ENCODE peak calls at places on chromosomes 16 and 17, in seven cellular contexts. Z is activated B cell treated with CpG ODN at 0.5 μM for 24 hours, A is AG04450, C is lower leg skin, D is H1, U is A549, B is esophagus squamous epithelium. P is an unnamed sample.

GRCh38 chr17:77736721-77737120 is 221.8 kb upstream of the TNRC6C start:
- DNase-seq in Z (no peak), A (no peak), C (no peak), D (no peak), U (no peak), B (no peak), P (no peak)

GRCh38 chr17:35879748-35880654 is at the start of gene CCL5:
- DNase-seq in Z (peak; percentile 19), A (no peak), C (no peak), D (no peak), U (no peak), B (no peak), P (no peak)

GRCh38 chr16:89256651-89257254 is 39.2 kb downstream of the ZNF778 start:
- DNase-seq in Z (peak; percentile 34), A (no peak), C (no peak), D (peak; percentile 84), U (no peak), B (no peak), P (no peak)

GRCh38 chr17:20095366-20096080 is 86.4 kb downstream of the SPECC1 start:
- DNase-seq in Z (no peak), A (no peak), C (peak; percentile 62), D (no peak), U (peak; percentile 65), B (no peak), P (peak; percentile 24)

GRCh38 chr17:77287432-77288068 is 146.8 kb downstream of the SEC14L1 start:
- DNase-seq in Z (no peak), A (peak; percentile 63), C (no peak), D (no peak), U (peak; percentile 95), B (no peak), P (no peak)

GRCh38 chr17:81665205-81666091 is 957 bp downstream of the OXLD1 start:
- DNase-seq in Z (no peak), A (no peak), C (no peak), D (no peak), U (peak; percentile 61), B (no peak), P (no peak)

GRCh38 chr17:79242873-79243602 is 168.4 kb downstream of the ENGASE start:
- DNase-seq in Z (no peak), A (no peak), C (no peak), D (no peak), U (no peak), B (no peak), P (no peak)

GRCh38 chr16:86931410-86931941 is 353.1 kb downstream of the FOXL1 start:
- DNase-seq in Z (no peak), A (peak; percentile 69), C (no peak), D (no peak), U (no peak), B (no peak), P (no peak)

GRCh38 chr17:7716901-7717755 is at the start of gene DNAH2:
- DNase-seq in Z (peak; percentile 43), A (peak; percentile 82), C (peak; percentile 56), D (peak; percentile 96), U (peak; percentile 93), B (no peak), P (peak; percentile 84)

GRCh38 chr17:5832886-5833285 is 237.3 kb upstream of the WSCD1 start:
- DNase-seq in Z (no peak), A (peak; percentile 39), C (no peak), D (no peak), U (peak; percentile 62), B (no peak), P (no peak)

DNA sequence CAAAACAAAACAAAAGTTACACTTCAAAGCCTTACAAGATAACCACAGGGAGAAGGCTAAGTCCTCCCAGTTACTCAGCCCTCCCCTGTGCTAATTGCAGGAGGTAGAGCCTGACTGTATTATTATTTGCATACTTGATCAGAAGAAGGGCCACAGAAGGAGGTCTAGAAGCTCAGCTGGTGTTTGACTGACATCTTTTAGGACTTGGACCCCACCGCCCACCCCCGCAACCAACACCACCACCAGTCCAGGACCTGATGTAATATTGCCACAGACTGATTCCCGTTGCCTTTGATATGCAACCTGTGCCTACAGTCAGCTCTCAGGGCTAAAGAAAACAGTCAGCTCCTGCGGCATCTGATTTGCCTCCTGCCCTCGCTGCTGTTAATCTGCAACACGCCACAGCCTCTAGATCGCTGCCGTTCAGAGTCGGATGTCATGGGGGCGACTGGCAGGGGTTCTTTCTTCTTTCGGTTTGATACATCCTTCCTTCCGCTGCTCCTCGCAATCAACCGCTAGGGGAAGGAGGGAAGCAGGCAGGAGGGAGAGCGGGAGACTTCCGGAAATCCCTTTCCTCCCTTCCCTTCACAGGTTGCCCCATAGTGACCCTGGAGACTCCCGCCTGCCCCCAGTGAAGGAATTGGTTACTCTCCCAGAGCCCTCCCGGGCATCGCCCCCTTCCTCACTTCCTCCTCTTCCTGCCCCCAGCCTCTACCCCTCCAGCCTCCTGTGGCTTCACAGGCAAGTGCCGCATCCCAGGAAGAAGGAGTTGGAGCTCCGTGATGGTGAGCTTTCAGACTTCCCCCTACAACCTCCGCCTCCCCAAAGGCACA is 90.5 kb upstream of the SOX9 start:
- DNase-seq in Z (no peak), A (peak; percentile 10), C (peak; percentile 19), D (peak; percentile 75), U (peak; percentile 82), B (no peak), P (peak; percentile 11)
- TF ChIP-seq CTCF in Z (no peak), A (peak; percentile 77), C (no peak), D (peak; percentile 24), U (peak; percentile 45), B (peak; percentile 16), P (peak; percentile 53)

GRCh38 chr16:3999479-3999868 is 116.8 kb downstream of the ADCY9 start:
- DNase-seq in Z (no peak), A (peak; percentile 46), C (no peak), D (no peak), U (peak; percentile 29), B (no peak), P (no peak)
- TF ChIP-seq CTCF in Z (no peak), A (no peak), C (no peak), D (no peak), U (no peak), B (no peak), P (no peak)

DNA sequence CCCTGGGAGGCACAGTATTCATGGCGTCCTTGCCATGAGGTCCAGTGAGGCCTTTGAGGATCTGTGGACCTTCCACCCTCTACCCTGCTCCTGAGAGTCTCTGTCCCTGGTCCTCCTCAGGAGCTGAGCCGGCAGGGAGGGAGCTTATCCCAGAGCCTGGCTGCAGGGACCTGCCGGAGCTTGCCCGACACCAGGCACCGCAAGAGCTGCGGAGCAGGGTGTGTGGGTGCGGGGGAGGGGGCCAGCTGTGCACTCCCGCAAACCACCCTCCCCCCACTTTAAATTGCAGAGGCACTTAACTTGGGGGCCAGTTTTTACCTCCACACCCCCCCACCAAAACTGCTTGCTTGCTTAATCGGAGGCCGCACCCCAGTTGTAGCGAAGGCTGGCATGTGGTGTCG is 609 bp upstream of the ZNF750 start:
- DNase-seq in Z (no peak), A (no peak), C (no peak), D (no peak), U (no peak), B (no peak), P (no peak)
- TF ChIP-seq CTCF in Z (no peak), A (no peak), C (no peak), D (no peak), U (no peak), B (no peak), P (no peak)

GRCh38 chr16:66095676-66096075 is 270.8 kb upstream of the CDH5 start:
- DNase-seq in Z (no peak), A (no peak), C (no peak), D (no peak), U (no peak), B (no peak), P (no peak)
- TF ChIP-seq CTCF in Z (no peak), A (peak; percentile 27), C (no peak), D (peak; percentile 40), U (no peak), B (no peak), P (no peak)

GRCh38 chr16:51685498-51685897 is 534.4 kb upstream of the SALL1 start:
- DNase-seq in Z (no peak), A (no peak), C (no peak), D (no peak), U (no peak), B (no peak), P (no peak)
- TF ChIP-seq CTCF in Z (no peak), A (no peak), C (no peak), D (no peak), U (no peak), B (no peak), P (no peak)

P was measured in progenitor cell of endocrine pancreas.